ENCODE peak calls at places on chromosomes 13 and 19, in nine cellular contexts. T is WTC11; V is left ventricle myocardium superior; Y is skeletal muscle cell; B is effector CD4-positive, alpha-beta T cell; F is Calu3; Z is stimulated activated naive CD8-positive, alpha-beta T cell treated with anti-CD3 and anti-CD28 coated beads, Interleukin-15, Interleukin-2, amounts not matched to agents 100 U/mL and 50 U/mL, for 24 hours; W is activated CD8-positive, alpha-beta memory T cell treated with anti-CD3 and anti-CD28 coated beads for 4 hours; E is GOT3. S is an unnamed sample.

GRCh38 chr13:26473571-26474230 is 83.8 kb upstream of the WASF3 start:
- DNase-seq in T (no peak), V (no peak), Y (no peak), B (no peak), F (no peak), Z (no peak), W (no peak), E (no peak), S (no peak)

GRCh38 chr19:19490247-19490968 is 24.9 kb downstream of the TSSK6 start:
- DNase-seq in T (peak; percentile 82), V (peak; percentile 75), Y (peak; percentile 36), B (peak; percentile 84), F (peak; percentile 74), Z (peak; percentile 81), W (peak; percentile 64), E (peak; percentile 20), S (peak; percentile 52)

GRCh38 chr19:56959211-56959610 is 118.7 kb upstream of the PEG3 start:
- DNase-seq in T (no peak), V (no peak), Y (no peak), B (no peak), F (no peak), Z (no peak), W (no peak), E (no peak), S (no peak)

GRCh38 chr13:43301341-43301969 is 278.1 kb downstream of the DNAJC15 start:
- DNase-seq in T (no peak), V (no peak), Y (no peak), B (no peak), F (no peak), Z (no peak), W (no peak), E (no peak), S (no peak)

GRCh38 chr13:42967660-42968059 is 24.4 kb downstream of the EPSTI1 start:
- DNase-seq in T (no peak), V (no peak), Y (no peak), B (no peak), F (peak; percentile 11), Z (no peak), W (no peak), E (no peak), S (no peak)

GRCh38 chr13:30442854-30443379 is 20.6 kb downstream of the UBE2L5 start:
- DNase-seq in T (no peak), V (no peak), Y (no peak), B (no peak), F (no peak), Z (no peak), W (no peak), E (no peak), S (no peak)

GRCh38 chr13:25575562-25575961 is 203.8 kb downstream of the ATP8A2 start:
- DNase-seq in T (no peak), V (no peak), Y (no peak), B (no peak), F (no peak), Z (no peak), W (no peak), E (no peak), S (no peak)

GRCh38 chr19:8423821-8424223 is 10.7 kb downstream of the MARCHF2 start:
- DNase-seq in T (no peak), V (peak; percentile 94), Y (peak; percentile 83), B (no peak), F (peak; percentile 79), Z (no peak), W (no peak), E (peak; percentile 69), S (peak; percentile 96)

GRCh38 chr19:19591133-19591825 is 27.2 kb downstream of the PBX4 start:
- DNase-seq in T (peak; percentile 19), V (no peak), Y (peak; percentile 86), B (peak; percentile 67), F (peak; percentile 73), Z (peak; percentile 65), W (peak; percentile 41), E (peak; percentile 53), S (peak; percentile 76)

GRCh38 chr19:5316138-5316537 is 24.5 kb downstream of the PTPRS start:
- DNase-seq in T (no peak), V (no peak), Y (no peak), B (no peak), F (no peak), Z (no peak), W (no peak), E (no peak), S (no peak)

GRCh38 chr19:3671680-3672574 is 28.3 kb downstream of the PIP5K1C start:
- DNase-seq in T (no peak), V (no peak), Y (no peak), B (no peak), F (no peak), Z (peak; percentile 71), W (no peak), E (no peak), S (no peak)

GRCh38 chr13:100646030-100646673 is 28.4 kb downstream of the TMTC4 start:
- DNase-seq in T (peak; percentile 55), V (no peak), Y (peak; percentile 12), B (no peak), F (peak; percentile 5), Z (no peak), W (no peak), E (no peak), S (no peak)

GRCh38 chr13:114118086-114118762 is 14.2 kb downstream of the RASA3 start:
- DNase-seq in T (peak; percentile 5), V (peak; percentile 26), Y (no peak), B (no peak), F (no peak), Z (peak; percentile 33), W (no peak), E (no peak), S (no peak)

GRCh38 chr19:19421326-19421725 is 15.9 kb downstream of the GATAD2A start:
- DNase-seq in T (no peak), V (no peak), Y (no peak), B (no peak), F (no peak), Z (no peak), W (no peak), E (no peak), S (no peak)

GRCh38 chr13:42893346-42893745 is 98.7 kb downstream of the EPSTI1 start:
- DNase-seq in T (no peak), V (no peak), Y (peak; percentile 90), B (no peak), F (no peak), Z (no peak), W (no peak), E (no peak), S (no peak)

GRCh38 chr13:19088416-19088815 is 93.2 kb downstream of the TUBA3C start:
- DNase-seq in T (no peak), V (no peak), Y (no peak), B (no peak), F (no peak), Z (no peak), W (no peak), E (no peak), S (no peak)

GRCh38 chr19:48715681-48716171 is 3.8 kb downstream of the MAMSTR start:
- DNase-seq in T (no peak), V (peak; percentile 54), Y (no peak), B (no peak), F (no peak), Z (no peak), W (no peak), E (no peak), S (no peak)

GRCh38 chr19:10230155-10230903 is 802 bp downstream of the S1PR2 start:
- DNase-seq in T (peak; percentile 69), V (peak; percentile 75), Y (no peak), B (peak; percentile 72), F (peak; percentile 15), Z (peak; percentile 62), W (peak; percentile 52), E (no peak), S (no peak)

GRCh38 chr13:87536499-87536898 is 134.7 kb upstream of the SLITRK5 start:
- DNase-seq in T (no peak), V (no peak), Y (no peak), B (no peak), F (no peak), Z (no peak), W (no peak), E (no peak), S (no peak)

GRCh38 chr19:49823472-49823871 is 5.4 kb downstream of the MED25 start:
- DNase-seq in T (no peak), V (no peak), Y (no peak), B (no peak), F (no peak), Z (no peak), W (no peak), E (no peak), S (no peak)

GRCh38 chr13:113231306-113232207 is 22.1 kb downstream of the CUL4A start:
- DNase-seq in T (no peak), V (no peak), Y (no peak), B (no peak), F (no peak), Z (no peak), W (no peak), E (no peak), S (no peak)

GRCh38 chr13:48486836-48487235 is 46.0 kb downstream of the RCBTB2 start:
- DNase-seq in T (no peak), V (no peak), Y (no peak), B (no peak), F (no peak), Z (no peak), W (no peak), E (no peak), S (no peak)

GRCh38 chr13:76828316-76828741 is 57.9 kb downstream of the KCTD12 start:
- DNase-seq in T (no peak), V (no peak), Y (no peak), B (no peak), F (no peak), Z (no peak), W (no peak), E (no peak), S (no peak)

GRCh38 chr13:24076636-24077035 is 83.9 kb upstream of the SPATA13 start:
- DNase-seq in T (no peak), V (no peak), Y (no peak), B (no peak), F (no peak), Z (no peak), W (no peak), E (no peak), S (no peak)

GRCh38 chr19:3785464-3785937 is 680 bp downstream of the MATK start:
- DNase-seq in T (no peak), V (no peak), Y (no peak), B (no peak), F (no peak), Z (peak; percentile 40), W (peak; percentile 50), E (no peak), S (no peak)

GRCh38 chr13:46622013-46622917 is 69.3 kb downstream of the LRCH1 start:
- DNase-seq in T (no peak), V (no peak), Y (no peak), B (no peak), F (no peak), Z (no peak), W (no peak), E (no peak), S (no peak)

GRCh38 chr19:55070755-55071502 is 4.7 kb upstream of the EPS8L1 start:
- DNase-seq in T (no peak), V (no peak), Y (peak; percentile 56), B (no peak), F (peak; percentile 94), Z (no peak), W (no peak), E (no peak), S (no peak)

S was measured in kidney epithelial cell.